ENCODE peak calls at places on chromosomes 7 and 10, in six cellular contexts. P is upper lobe of right lung, O is transverse colon, E is sigmoid colon, L is fibroblast of mammary gland, T is uterus. S is an unnamed sample.

GRCh38 chr10:114384181-114384580 is 20.1 kb downstream of the AFAP1L2 start:
- DNase-seq in P (no peak), E (peak), O (no peak), T (no peak), L (no peak), S (no peak)

GRCh38 chr7:22853674-22854157 is 31.1 kb upstream of the TOMM7 start:
- DNase-seq in E (no peak), T (no peak), P (peak), L (peak), O (peak), S (no peak)

GRCh38 chr7:95549818-95550529 is 46.3 kb downstream of the PDK4 start:
- DNase-seq in O (peak), L (peak), E (peak), P (peak), T (peak), S (peak)

GRCh38 chr7:151381333-151382078 is 28.3 kb downstream of the WDR86 start:
- DNase-seq in P (peak), E (no peak), T (no peak), O (peak), L (no peak), S (no peak)

GRCh38 chr10:102268333-102268999 is 23.1 kb downstream of the GBF1 start:
- DNase-seq in L (peak), P (no peak), O (no peak), T (no peak), E (no peak), S (peak)

GRCh38 chr7:108455833-108456677 is at the start of gene NRCAM:
- DNase-seq in T (no peak), O (peak), E (no peak), P (peak), L (peak), S (no peak)

GRCh38 chr10:97116534-97117162 is 69.1 kb downstream of the SLIT1 start:
- DNase-seq in O (no peak), L (no peak), E (no peak), P (no peak), T (no peak), S (no peak)

GRCh38 chr7:95485749-95486148 is at the start of gene ASB4:
- DNase-seq in P (no peak), E (no peak), T (no peak), O (no peak), L (no peak), S (no peak)

GRCh38 chr10:32253300-32253699 is 93.7 kb downstream of the EPC1 start:
- DNase-seq in T (no peak), L (peak), O (peak), E (no peak), P (no peak), S (peak)

GRCh38 chr7:118076564-118076963 is 107.4 kb upstream of the LSM8 start:
- DNase-seq in E (no peak), T (no peak), L (no peak), P (no peak), O (no peak), S (no peak)

GRCh38 chr10:30587522-30588031 is 42.0 kb downstream of the LYZL2 start:
- DNase-seq in L (no peak), E (peak), O (peak), T (no peak), P (peak), S (no peak)
- TF ChIP-seq CTCF in L (no peak), E (no peak), O (no peak), T (no peak), P (no peak), S (no peak)

GRCh38 chr7:111561909-111562732 is at the start of gene IMMP2L:
- DNase-seq in L (peak), E (peak), P (peak), T (peak), O (peak), S (peak)
- TF ChIP-seq CTCF in L (no peak), E (no peak), P (peak), T (peak), O (peak), S (peak)

GRCh38 chr7:127654404-127655392 is 2.7 kb downstream of the SND1 start:
- DNase-seq in T (no peak), O (no peak), P (no peak), L (peak), E (no peak), S (no peak)
- TF ChIP-seq CTCF in T (no peak), O (no peak), P (no peak), L (no peak), E (no peak), S (no peak)

GRCh38 chr10:43885842-43886241 is 237.2 kb upstream of the ZNF32 start:
- DNase-seq in O (no peak), L (no peak), T (no peak), E (no peak), P (no peak), S (no peak)
- TF ChIP-seq CTCF in O (no peak), L (no peak), T (no peak), E (no peak), P (no peak), S (no peak)

GRCh38 chr10:110498087-110498981 is 627 bp downstream of the DUSP5 start:
- DNase-seq in P (peak), O (peak), T (peak), E (peak), L (peak), S (peak)

GRCh38 chr10:110500515-110500905 is 2.8 kb downstream of the DUSP5 start:
- DNase-seq in P (no peak), O (no peak), E (no peak), L (peak), T (no peak), S (peak)

GRCh38 chr10:110499796-110500514 is 2.2 kb downstream of the DUSP5 start:
- DNase-seq in T (no peak), L (no peak), P (no peak), O (no peak), E (no peak), S (no peak)

GRCh38 chr10:110497438-110498086 is at the start of gene DUSP5:
- DNase-seq in L (peak), P (peak), E (peak), O (peak), T (peak), S (peak)

DNA sequence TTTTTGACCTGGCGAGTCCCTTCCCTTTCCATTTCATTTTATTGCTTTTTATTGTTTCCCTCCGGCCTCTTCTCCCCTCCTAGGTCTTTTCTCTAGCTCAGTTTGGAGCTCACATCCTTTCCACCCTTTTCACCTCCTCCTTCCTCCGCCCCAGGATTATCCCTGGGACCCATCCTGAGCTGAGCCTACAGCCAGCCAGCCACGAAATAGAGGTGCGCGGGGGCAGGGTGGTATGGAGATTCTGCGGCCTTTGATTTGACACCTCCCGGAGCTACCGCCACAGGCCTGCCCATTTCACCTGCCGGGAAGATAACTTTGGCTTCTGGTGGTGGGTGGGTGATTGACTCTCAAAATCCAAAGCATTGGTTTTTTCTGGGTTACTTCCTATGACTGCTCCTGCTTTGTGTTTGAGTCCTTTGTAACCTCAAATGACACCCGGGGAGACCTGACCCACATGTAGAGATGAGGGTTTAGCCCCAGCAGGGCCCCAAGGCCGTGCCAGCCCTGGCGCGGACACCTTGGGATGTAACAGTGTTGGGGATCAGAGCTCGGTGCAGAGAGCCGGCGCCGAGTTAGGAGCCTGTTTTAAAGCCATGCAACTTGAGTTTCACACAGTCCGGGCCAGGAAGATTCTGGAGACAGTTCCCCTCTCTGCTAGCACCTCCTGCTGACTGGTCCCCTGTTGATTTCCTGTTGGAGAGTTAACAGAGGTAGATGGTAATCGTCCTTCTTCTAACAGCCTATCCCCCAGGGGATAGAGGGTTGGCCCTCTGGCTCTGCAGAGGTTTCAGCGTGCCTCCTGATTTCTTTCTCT is 1.5 kb downstream of the DUSP5 start:
- DNase-seq in L (peak), T (no peak), P (no peak), E (no peak), O (peak), S (peak)
- TF ChIP-seq CTCF in L (peak), T (peak), P (no peak), E (no peak), O (no peak), S (peak)

GRCh38 chr7:39416866-39417265 is 149.3 kb upstream of the YAE1 start:
- DNase-seq in L (no peak), P (no peak), T (no peak), O (no peak), E (no peak), S (no peak)
- TF ChIP-seq CTCF in L (no peak), P (no peak), T (no peak), O (no peak), E (no peak), S (no peak)

DNA sequence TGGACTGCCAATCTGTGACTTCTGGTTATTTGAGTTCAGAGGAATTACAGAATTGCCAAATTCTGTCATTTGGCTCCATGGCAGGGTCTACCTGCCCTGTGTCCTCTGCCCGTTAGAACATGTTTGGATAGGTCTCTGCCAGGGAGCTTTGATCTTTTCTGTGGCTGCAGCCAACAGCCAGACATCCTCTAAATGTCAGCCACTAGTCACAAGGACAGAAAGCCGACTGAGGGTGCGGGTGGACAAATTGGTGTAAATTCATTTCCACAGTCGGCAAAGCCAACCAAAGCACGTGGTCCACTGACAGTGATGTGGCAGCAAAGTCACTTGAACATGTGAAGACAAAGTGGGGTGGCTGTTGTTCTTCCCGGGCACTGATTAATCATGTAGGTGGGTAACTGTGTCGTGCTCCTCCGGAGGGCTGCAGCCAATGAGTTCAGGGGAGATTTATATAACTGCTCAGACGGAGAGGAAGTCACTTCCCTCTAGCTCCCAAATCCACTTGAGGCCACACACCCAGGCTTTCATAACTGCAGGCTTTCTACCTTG is 26.7 kb upstream of the CAMK1D start:
- DNase-seq in L (no peak), E (no peak), O (no peak), P (no peak), T (no peak), S (no peak)
- TF ChIP-seq CTCF in L (no peak), E (no peak), O (no peak), P (no peak), T (no peak), S (no peak)